ENCODE peak calls at places on chromosomes 11 and 22, in six cellular contexts. I is mesendoderm, H is IMR-90, J is mesenchymal stem cell, R is H1, V is H9. B is an unnamed sample.
A peak's percentile ranks its signal among the peaks of the same experiment; 100 is the strongest.

GRCh38 chr11:17077240-17077519 is 287 bp downstream of the RPS13 start:
- DNase-seq in J (no peak), V (no peak), R (no peak), I (no peak), H (no peak), B (no peak)

GRCh38 chr11:12142909-12143308 is 32.5 kb downstream of the MICAL2 start:
- DNase-seq in J (no peak), R (no peak), I (no peak), V (no peak), H (no peak), B (no peak)

GRCh38 chr22:45216133-45217003 is 24.3 kb downstream of the KIAA0930 start:
- DNase-seq in V (peak; percentile 64), J (peak; percentile 92), I (peak; percentile 75), H (peak; percentile 98), R (no peak), B (no peak)

GRCh38 chr11:96464695-96465307 is 75.0 kb downstream of the JRKL start:
- DNase-seq in J (peak; percentile 76), V (no peak), I (peak; percentile 88), R (no peak), H (peak; percentile 78), B (peak; percentile 59)

GRCh38 chr22:30245181-30245984 is 1.2 kb downstream of the LIF start:
- DNase-seq in I (peak; percentile 66), J (no peak), V (peak; percentile 63), R (no peak), H (no peak), B (no peak)

GRCh38 chr11:85896871-85897270 is 41.7 kb downstream of the CCDC83 start:
- DNase-seq in J (no peak), H (no peak), R (no peak), I (no peak), V (no peak), B (no peak)

GRCh38 chr11:33310720-33311500 is 53.7 kb downstream of the HIPK3 start:
- DNase-seq in I (peak; percentile 64), H (peak; percentile 20), J (peak; percentile 22), R (no peak), V (peak; percentile 49), B (no peak)

GRCh38 chr11:33640730-33641371 is 59.8 kb downstream of the C11orf91 start:
- DNase-seq in I (no peak), J (no peak), R (no peak), V (no peak), H (no peak), B (no peak)

GRCh38 chr22:28988455-28988854 is 73.2 kb downstream of the C22orf31 start:
- DNase-seq in V (no peak), J (no peak), H (no peak), R (no peak), I (no peak), B (no peak)

GRCh38 chr11:48036011-48036410 is 55.7 kb downstream of the PTPRJ start:
- DNase-seq in R (no peak), I (peak; percentile 77), H (peak; percentile 31), J (no peak), V (no peak), B (no peak)

GRCh38 chr22:38652858-38653257 is 3.3 kb downstream of the FAM227A start:
- DNase-seq in R (no peak), I (no peak), H (no peak), V (no peak), J (no peak), B (no peak)

GRCh38 chr11:41446107-41446506 is 13.3 kb downstream of the LRRC4C start:
- DNase-seq in I (no peak), V (no peak), H (no peak), J (no peak), R (no peak), B (no peak)

GRCh38 chr11:105719073-105719846 is 109.4 kb downstream of the GRIA4 start:
- DNase-seq in H (peak; percentile 92), I (peak; percentile 3), R (no peak), J (peak; percentile 97), V (no peak), B (no peak)

GRCh38 chr11:134244593-134244992 is 8.6 kb downstream of the THYN1 start:
- DNase-seq in R (no peak), I (peak; percentile 53), V (peak; percentile 41), H (peak; percentile 32), J (peak; percentile 36), B (no peak)

GRCh38 chr22:41770715-41771452 is 29.6 kb upstream of the CCDC134 start:
- DNase-seq in V (no peak), J (no peak), H (no peak), R (no peak), I (no peak), B (no peak)

GRCh38 chr22:36991220-36991619 is 28.0 kb downstream of the TST start:
- DNase-seq in V (peak; percentile 43), I (peak; percentile 71), J (no peak), H (no peak), R (no peak), B (no peak)

GRCh38 chr11:75591966-75592365 is 29.9 kb downstream of the SERPINH1 start:
- DNase-seq in J (no peak), V (no peak), R (no peak), I (no peak), H (no peak), B (no peak)

GRCh38 chr11:28144808-28145207 is 36.6 kb downstream of the METTL15 start:
- DNase-seq in H (peak; percentile 12), J (peak; percentile 23), V (no peak), R (no peak), I (no peak), B (no peak)

GRCh38 chr11:85088286-85088685 is 538.9 kb downstream of the DLG2 start:
- DNase-seq in R (no peak), I (no peak), H (peak; percentile 71), J (no peak), V (no peak), B (no peak)

GRCh38 chr22:36405671-36406070 is 17.9 kb upstream of the MYH9 start:
- DNase-seq in H (no peak), J (peak; percentile 63), I (no peak), R (no peak), V (no peak), B (no peak)

GRCh38 chr11:70739091-70739490 is 340.8 kb downstream of the CTTN start:
- DNase-seq in J (no peak), H (no peak), V (no peak), I (no peak), R (no peak), B (no peak)

GRCh38 chr11:114679505-114679904 is 1.2 kb downstream of the NXPE2 start:
- DNase-seq in H (no peak), I (no peak), V (no peak), R (no peak), J (no peak), B (no peak)

GRCh38 chr11:14499178-14499559 is 442 bp downstream of the COPB1 start:
- DNase-seq in I (no peak), J (no peak), H (peak; percentile 10), V (peak; percentile 35), R (no peak), B (no peak)

GRCh38 chr22:39277135-39277607 is 32.4 kb upstream of the PDGFB start:
- DNase-seq in J (peak; percentile 96), R (no peak), H (peak; percentile 92), V (no peak), I (no peak), B (no peak)

GRCh38 chr22:17774928-17775675 is 833 bp upstream of the BID start:
- DNase-seq in J (no peak), V (no peak), R (no peak), H (no peak), I (no peak), B (no peak)

GRCh38 chr11:13260196-13260962 is 17.2 kb upstream of the BMAL1 start:
- DNase-seq in I (no peak), V (no peak), R (no peak), H (no peak), J (peak; percentile 9), B (no peak)

GRCh38 chr11:120337133-120337895 is 1.1 kb downstream of the ARHGEF12 start:
- DNase-seq in H (no peak), I (peak; percentile 57), R (no peak), J (peak; percentile 61), V (peak; percentile 31), B (peak; percentile 23)

GRCh38 chr11:101323997-101324396 is 194.4 kb upstream of the PGR start:
- DNase-seq in I (peak; percentile 40), R (no peak), J (no peak), V (peak; percentile 34), H (no peak), B (peak; percentile 8)

GRCh38 chr11:82995754-82996398 is 75.8 kb downstream of the RAB30 start:
- DNase-seq in V (no peak), I (no peak), J (peak; percentile 60), H (no peak), R (no peak), B (no peak)

GRCh38 chr11:34904421-34904950 is 11.7 kb downstream of the APIP start:
- DNase-seq in I (no peak), H (no peak), R (no peak), J (no peak), V (no peak), B (no peak)
- H2BK15ac ChIP-seq in I (no peak overlapping the region), H (no peak overlapping the region), R (no peak overlapping the region), J (no peak overlapping the region), V (no peak overlapping the region), B (no peak overlapping the region)

GRCh38 chr22:25067851-25068421 is 115.4 kb downstream of the KIAA1671 start:
- DNase-seq in R (no peak), H (no peak), J (no peak), V (no peak), I (no peak), B (no peak)
- H3K9ac ChIP-seq in R (no peak overlapping the region), H (no peak overlapping the region), J (no peak overlapping the region), V (no peak overlapping the region), I (no peak overlapping the region), B (peak overlapping the region; percentile 53)

DNA sequence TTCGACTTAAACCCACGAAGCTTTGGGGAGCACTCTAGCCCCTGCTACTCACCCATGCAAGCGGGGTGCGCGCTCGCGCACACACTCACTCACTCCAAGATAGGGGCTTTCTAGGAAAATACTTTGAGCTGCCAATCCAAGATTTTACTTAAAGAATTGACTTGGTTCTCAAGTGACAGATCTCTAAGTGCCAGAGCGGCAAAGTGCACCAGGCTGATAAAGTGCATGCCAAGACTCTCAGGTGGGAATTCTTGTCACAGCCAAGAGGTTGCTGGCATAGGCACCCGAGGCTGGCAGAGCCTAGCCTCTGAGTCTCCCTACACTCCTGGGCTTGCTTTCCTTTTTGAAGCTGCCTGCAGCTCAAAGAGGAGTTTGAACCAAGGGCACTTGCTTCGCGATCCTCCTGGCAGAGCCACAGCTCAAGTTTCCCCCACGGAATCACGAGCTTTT is 2.6 kb upstream of the ADM start:
- DNase-seq in I (peak; percentile 36), R (no peak), H (no peak), J (peak; percentile 69), V (no peak), B (no peak)
- H2BK120ac ChIP-seq in I (no peak overlapping the region), R (no peak overlapping the region), H (peak overlapping the region; percentile 98), J (peak overlapping the region; percentile 58), V (no peak overlapping the region), B (no peak overlapping the region)

DNA sequence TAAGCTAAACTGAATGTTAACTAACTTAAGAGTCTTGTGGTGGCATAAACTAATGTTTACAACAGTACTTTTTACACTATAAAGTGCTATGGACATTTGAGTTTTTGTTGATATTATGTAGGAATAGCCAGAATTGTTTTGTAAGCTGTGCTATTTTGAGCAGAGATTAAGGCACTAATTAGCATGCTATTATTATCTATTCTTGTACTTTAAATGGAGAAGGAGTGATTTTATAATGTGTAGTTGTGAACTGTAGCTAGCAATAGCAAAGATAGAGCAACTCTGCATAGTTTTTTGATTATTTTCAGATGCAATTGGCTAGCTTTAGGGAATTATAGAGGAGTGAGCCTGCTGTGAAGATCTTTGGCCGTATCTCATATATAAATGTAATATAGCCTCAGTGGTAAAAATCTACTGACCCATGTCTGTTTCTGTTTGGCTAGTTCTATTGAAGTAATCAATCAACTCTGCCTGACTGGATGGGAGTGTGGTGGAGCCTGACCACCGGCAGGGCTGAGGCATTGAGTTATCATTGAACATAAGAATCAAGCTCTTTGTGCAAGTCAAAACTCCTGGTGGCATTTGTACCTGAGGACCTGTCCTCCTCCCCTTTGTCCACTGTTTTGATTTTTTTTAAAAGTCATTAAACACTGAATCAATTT is 34.3 kb downstream of the NCAM1 start:
- DNase-seq in R (no peak), I (no peak), H (no peak), J (no peak), V (no peak), B (no peak)
- H2BK15ac ChIP-seq in R (no peak overlapping the region), I (no peak overlapping the region), H (no peak overlapping the region), J (no peak overlapping the region), V (no peak overlapping the region), B (no peak overlapping the region)